ENCODE peak calls at places on chromosomes 4 and X, in nine cellular contexts. L is CD8-positive, alpha-beta T cell; K is stimulated activated CD4-positive, alpha-beta T cell treated with anti-CD3 and anti-CD28 coated beads, Interleukin-1b, Interleukin-23, amount 100 ng/mL, for 24 hours; F is activated naive CD4-positive, alpha-beta T cell; O is GM20000; D is GM12865; M is activated CD4-positive, alpha-beta T cell treated with anti-CD3 and anti-CD28 coated beads for 24 hours; U is immature natural killer cell; Z is activated CD8-positive, alpha-beta memory T cell treated with anti-CD3 and anti-CD28 coated beads for 48 hours. S is an unnamed sample.

GRCh38 chr4:84877051-84877833 is 89.2 kb downstream of the WDFY3 start:
- DNase-seq in L (no peak), K (no peak), F (no peak), O (no peak), D (no peak), M (no peak), U (no peak), Z (no peak), S (no peak)

GRCh38 chrX:7485041-7485440 is 337.1 kb upstream of the PUDP start:
- DNase-seq in L (no peak), K (no peak), F (no peak), O (no peak), D (no peak), M (no peak), U (no peak), Z (no peak), S (no peak)

GRCh38 chr4:84964995-84965557 is 1.4 kb downstream of the WDFY3 start:
- DNase-seq in L (no peak), K (no peak), F (no peak), O (no peak), D (no peak), M (no peak), U (no peak), Z (no peak), S (no peak)

GRCh38 chr4:121150003-121150402 is 14.1 kb downstream of the TNIP3 start:
- DNase-seq in L (no peak), K (no peak), F (no peak), O (no peak), D (no peak), M (no peak), U (no peak), Z (no peak), S (no peak)

GRCh38 chrX:16511776-16512400 is 138.1 kb upstream of the S100G start:
- DNase-seq in L (no peak), K (no peak), F (no peak), O (no peak), D (no peak), M (no peak), U (no peak), Z (no peak), S (no peak)

GRCh38 chrX:115940888-115941332 is 229.6 kb upstream of the AGTR2 start:
- DNase-seq in L (peak; percentile 49), K (no peak), F (no peak), O (no peak), D (peak; percentile 56), M (no peak), U (peak; percentile 60), Z (no peak), S (peak; percentile 72)

GRCh38 chr4:85496933-85497332 is 22.0 kb downstream of the ARHGAP24 start:
- DNase-seq in L (no peak), K (no peak), F (no peak), O (no peak), D (no peak), M (no peak), U (no peak), Z (no peak), S (no peak)

GRCh38 chr4:149884046-149884445 is 68.4 kb upstream of the IQCM start:
- DNase-seq in L (no peak), K (no peak), F (no peak), O (no peak), D (no peak), M (no peak), U (no peak), Z (no peak), S (no peak)

GRCh38 chrX:100685284-100685996 is 41.4 kb downstream of the SRPX2 start:
- DNase-seq in L (peak; percentile 56), K (peak; percentile 27), F (peak; percentile 1), O (peak; percentile 45), D (peak; percentile 81), M (peak; percentile 23), U (peak; percentile 27), Z (peak; percentile 27), S (peak; percentile 36)

GRCh38 chr4:186725422-186726149 is 1.9 kb upstream of the FAT1 start:
- DNase-seq in L (no peak), K (no peak), F (no peak), O (peak; percentile 34), D (no peak), M (no peak), U (no peak), Z (no peak), S (no peak)

GRCh38 chrX:38704146-38704882 is 96.9 kb upstream of the MID1IP1 start:
- DNase-seq in L (no peak), K (no peak), F (no peak), O (no peak), D (no peak), M (no peak), U (no peak), Z (no peak), S (no peak)

GRCh38 chr4:10033191-10033881 is 12.0 kb upstream of the SLC2A9 start:
- DNase-seq in L (no peak), K (no peak), F (no peak), O (no peak), D (peak; percentile 27), M (no peak), U (no peak), Z (no peak), S (no peak)

GRCh38 chrX:46228389-46228788 is 316.8 kb downstream of the ZNF674 start:
- DNase-seq in L (no peak), K (no peak), F (no peak), O (no peak), D (no peak), M (no peak), U (no peak), Z (no peak), S (no peak)

GRCh38 chrX:16772460-16772859 is 13.8 kb upstream of the TXLNG start:
- DNase-seq in L (no peak), K (no peak), F (no peak), O (no peak), D (no peak), M (no peak), U (no peak), Z (no peak), S (no peak)

GRCh38 chr4:115154826-115155225 is 41.4 kb upstream of the NDST4 start:
- DNase-seq in L (no peak), K (no peak), F (no peak), O (no peak), D (no peak), M (no peak), U (no peak), Z (no peak), S (no peak)

GRCh38 chr4:13944095-13944501 is 316.6 kb upstream of the BOD1L1 start:
- DNase-seq in L (no peak), K (no peak), F (no peak), O (no peak), D (no peak), M (no peak), U (no peak), Z (no peak), S (no peak)

GRCh38 chr4:183601381-183601780 is 57.6 kb downstream of the RWDD4 start:
- DNase-seq in L (no peak), K (no peak), F (no peak), O (no peak), D (no peak), M (no peak), U (no peak), Z (no peak), S (no peak)

GRCh38 chr4:89336818-89337395 is 29.3 kb upstream of the GPRIN3 start:
- DNase-seq in L (peak; percentile 9), K (no peak), F (no peak), O (no peak), D (no peak), M (no peak), U (no peak), Z (no peak), S (no peak)

GRCh38 chrX:74527344-74527743 is 87.1 kb downstream of the RLIM start:
- DNase-seq in L (no peak), K (no peak), F (no peak), O (no peak), D (no peak), M (no peak), U (no peak), Z (no peak), S (no peak)

GRCh38 chr4:150994721-150995120 is 20.4 kb downstream of the LRBA start:
- DNase-seq in L (no peak), K (no peak), F (no peak), O (no peak), D (no peak), M (no peak), U (no peak), Z (no peak), S (no peak)

GRCh38 chr4:76549765-76550164 is 114.7 kb downstream of the SHROOM3 start:
- DNase-seq in L (no peak), K (no peak), F (no peak), O (no peak), D (no peak), M (no peak), U (no peak), Z (no peak), S (no peak)

GRCh38 chrX:129777218-129777768 is 2.5 kb upstream of the SASH3 start:
- DNase-seq in L (peak; percentile 70), K (peak; percentile 43), F (peak; percentile 5), O (peak; percentile 21), D (peak; percentile 88), M (peak; percentile 52), U (peak; percentile 81), Z (no peak), S (peak; percentile 86)

GRCh38 chrX:41457618-41458192 is 10.6 kb downstream of the NYX start:
- DNase-seq in L (no peak), K (no peak), F (no peak), O (peak; percentile 26), D (no peak), M (no peak), U (no peak), Z (no peak), S (no peak)

GRCh38 chrX:67159437-67159836 is 384.4 kb upstream of the AR start:
- DNase-seq in L (no peak), K (no peak), F (no peak), O (no peak), D (no peak), M (no peak), U (no peak), Z (no peak), S (no peak)

GRCh38 chrX:46144566-46144965 is 400.7 kb downstream of the ZNF674 start:
- DNase-seq in L (no peak), K (no peak), F (no peak), O (no peak), D (no peak), M (no peak), U (no peak), Z (no peak), S (no peak)

GRCh38 chr4:106690487-106690886 is 321.9 kb upstream of the GIMD1 start:
- DNase-seq in L (no peak), K (no peak), F (no peak), O (no peak), D (no peak), M (no peak), U (peak; percentile 14), Z (no peak), S (no peak)

GRCh38 chrX:71103110-71103983 is 3.2 kb downstream of the CXorf65 start:
- DNase-seq in L (peak; percentile 62), K (no peak), F (no peak), O (peak; percentile 52), D (peak; percentile 46), M (no peak), U (peak; percentile 69), Z (no peak), S (peak; percentile 57)

GRCh38 chr4:54547299-54548097 is 110.3 kb upstream of the KIT start:
- DNase-seq in L (no peak), K (no peak), F (no peak), O (no peak), D (peak; percentile 59), M (no peak), U (no peak), Z (no peak), S (no peak)

GRCh38 chr4:154329268-154329858 is 162.2 kb downstream of the DCHS2 start:
- DNase-seq in L (no peak), K (no peak), F (no peak), O (peak; percentile 9), D (peak; percentile 23), M (no peak), U (no peak), Z (no peak), S (no peak)

GRCh38 chrX:4675686-4676300 is 962.3 kb upstream of the PRKX start:
- DNase-seq in L (no peak), K (no peak), F (no peak), O (no peak), D (no peak), M (no peak), U (no peak), Z (no peak), S (no peak)

GRCh38 chrX:143634373-143634685 is 1.6 kb downstream of the SLITRK4 start:
- DNase-seq in L (no peak), K (no peak), F (no peak), O (no peak), D (no peak), M (no peak), U (no peak), Z (no peak), S (no peak)